ENCODE peak calls at places on chromosomes 16 and 17, in nine cellular contexts. One of them, this sample, is unnamed. For H3K4me1, the result is how much of the 10 kb centered on the place peaks cover.

GRCh38 chr17:43701318-43701743 is 39.6 kb upstream of the MEOX1 start:
- DNase-seq in BE2C: no peak
- DNase-seq in neural progenitor cell: no peak
- DNase-seq in left ventricle myocardium inferior: no peak
- DNase-seq in astrocyte: peak
- DNase-seq in PC-3: peak
- DNase-seq in fibroblast of lung: peak
- DNase-seq in IMR-90: peak
- DNase-seq in tibial nerve: no peak
- DNase-seq in this sample: no peak

GRCh38 chr17:64741038-64741641 is 79.0 kb upstream of the SMURF2 start:
- DNase-seq in fibroblast of lung: peak
- DNase-seq in IMR-90: peak
- DNase-seq in left ventricle myocardium inferior: no peak
- DNase-seq in astrocyte: peak
- DNase-seq in tibial nerve: no peak
- DNase-seq in BE2C: no peak
- DNase-seq in neural progenitor cell: no peak
- DNase-seq in PC-3: no peak
- DNase-seq in this sample: no peak

GRCh38 chr17:77281904-77282367 is 141.2 kb downstream of the SEC14L1 start:
- DNase-seq in BE2C: no peak
- DNase-seq in PC-3: peak
- DNase-seq in left ventricle myocardium inferior: no peak
- DNase-seq in fibroblast of lung: peak
- DNase-seq in astrocyte: no peak
- DNase-seq in IMR-90: no peak
- DNase-seq in tibial nerve: no peak
- DNase-seq in neural progenitor cell: peak
- DNase-seq in this sample: no peak

GRCh38 chr16:57643166-57643813 is 14.9 kb downstream of the ADGRG1 start:
- DNase-seq in tibial nerve: no peak
- DNase-seq in PC-3: peak
- DNase-seq in neural progenitor cell: no peak
- DNase-seq in left ventricle myocardium inferior: no peak
- DNase-seq in IMR-90: peak
- DNase-seq in astrocyte: peak
- DNase-seq in fibroblast of lung: peak
- DNase-seq in BE2C: no peak
- DNase-seq in this sample: no peak

GRCh38 chr16:69724981-69725479 is 1.3 kb downstream of the NQO1 start:
- DNase-seq in BE2C: no peak
- DNase-seq in neural progenitor cell: no peak
- DNase-seq in astrocyte: no peak
- DNase-seq in IMR-90: no peak
- DNase-seq in PC-3: no peak
- DNase-seq in tibial nerve: no peak
- DNase-seq in fibroblast of lung: no peak
- DNase-seq in left ventricle myocardium inferior: no peak
- DNase-seq in this sample: no peak

GRCh38 chr17:53499277-53499676 is 323.4 kb upstream of the KIF2B start:
- DNase-seq in BE2C: peak
- DNase-seq in left ventricle myocardium inferior: no peak
- DNase-seq in fibroblast of lung: no peak
- DNase-seq in astrocyte: no peak
- DNase-seq in IMR-90: no peak
- DNase-seq in PC-3: no peak
- DNase-seq in tibial nerve: no peak
- DNase-seq in neural progenitor cell: no peak
- DNase-seq in this sample: no peak

GRCh38 chr17:82734987-82735866 is at the start of gene FN3K:
- DNase-seq in neural progenitor cell: peak
- DNase-seq in tibial nerve: peak
- DNase-seq in BE2C: peak
- DNase-seq in fibroblast of lung: peak
- DNase-seq in PC-3: peak
- DNase-seq in IMR-90: peak
- DNase-seq in left ventricle myocardium inferior: peak
- DNase-seq in astrocyte: peak
- DNase-seq in this sample: peak

GRCh38 chr17:48283390-48283789 is 146.6 kb downstream of the SKAP1 start:
- DNase-seq in tibial nerve: no peak
- DNase-seq in neural progenitor cell: no peak
- DNase-seq in left ventricle myocardium inferior: no peak
- DNase-seq in astrocyte: no peak
- DNase-seq in BE2C: no peak
- DNase-seq in fibroblast of lung: no peak
- DNase-seq in IMR-90: no peak
- DNase-seq in PC-3: no peak
- DNase-seq in this sample: no peak

GRCh38 chr17:2704031-2704889 is 7.3 kb downstream of the CLUH start:
- DNase-seq in tibial nerve: no peak
- DNase-seq in astrocyte: no peak
- DNase-seq in fibroblast of lung: no peak
- DNase-seq in left ventricle myocardium inferior: no peak
- DNase-seq in PC-3: no peak
- DNase-seq in neural progenitor cell: no peak
- DNase-seq in IMR-90: no peak
- DNase-seq in BE2C: no peak
- DNase-seq in this sample: no peak

GRCh38 chr16:51759329-51759728 is 608.3 kb upstream of the SALL1 start:
- DNase-seq in tibial nerve: no peak
- DNase-seq in left ventricle myocardium inferior: no peak
- DNase-seq in IMR-90: no peak
- DNase-seq in fibroblast of lung: no peak
- DNase-seq in PC-3: no peak
- DNase-seq in neural progenitor cell: no peak
- DNase-seq in astrocyte: no peak
- DNase-seq in BE2C: peak
- DNase-seq in this sample: no peak

GRCh38 chr17:62761884-62762283 is 46.2 kb downstream of the MARCHF10 start:
- DNase-seq in PC-3: peak
- DNase-seq in neural progenitor cell: peak
- DNase-seq in astrocyte: no peak
- DNase-seq in tibial nerve: no peak
- DNase-seq in fibroblast of lung: no peak
- DNase-seq in IMR-90: no peak
- DNase-seq in left ventricle myocardium inferior: no peak
- DNase-seq in BE2C: no peak
- DNase-seq in this sample: no peak

GRCh38 chr16:73043828-73044493 is 4.0 kb downstream of the ZFHX3 start:
- DNase-seq in BE2C: no peak
- DNase-seq in astrocyte: peak
- DNase-seq in left ventricle myocardium inferior: no peak
- DNase-seq in PC-3: no peak
- DNase-seq in neural progenitor cell: no peak
- DNase-seq in IMR-90: peak
- DNase-seq in fibroblast of lung: no peak
- DNase-seq in tibial nerve: no peak
- DNase-seq in this sample: no peak

GRCh38 chr17:81961087-81961514 is at the start of gene NOTUM:
- DNase-seq in BE2C: peak
- DNase-seq in neural progenitor cell: peak
- DNase-seq in IMR-90: peak
- DNase-seq in tibial nerve: no peak
- DNase-seq in astrocyte: no peak
- DNase-seq in fibroblast of lung: peak
- DNase-seq in PC-3: peak
- DNase-seq in left ventricle myocardium inferior: no peak
- DNase-seq in this sample: no peak

GRCh38 chr16:1546430-1546829 is 13.0 kb downstream of the TMEM204 start:
- DNase-seq in tibial nerve: no peak
- DNase-seq in PC-3: no peak
- DNase-seq in neural progenitor cell: no peak
- DNase-seq in IMR-90: no peak
- DNase-seq in left ventricle myocardium inferior: no peak
- DNase-seq in fibroblast of lung: no peak
- DNase-seq in BE2C: peak
- DNase-seq in astrocyte: no peak
- DNase-seq in this sample: no peak

GRCh38 chr16:1548234-1548633 is 14.8 kb downstream of the TMEM204 start:
- DNase-seq in PC-3: peak
- DNase-seq in tibial nerve: no peak
- DNase-seq in left ventricle myocardium inferior: no peak
- DNase-seq in neural progenitor cell: no peak
- DNase-seq in astrocyte: peak
- DNase-seq in BE2C: no peak
- DNase-seq in IMR-90: no peak
- DNase-seq in fibroblast of lung: no peak
- DNase-seq in this sample: no peak

GRCh38 chr16:1550061-1550460 is 16.6 kb downstream of the TMEM204 start:
- DNase-seq in IMR-90: no peak
- DNase-seq in tibial nerve: no peak
- DNase-seq in BE2C: no peak
- DNase-seq in PC-3: no peak
- DNase-seq in astrocyte: no peak
- DNase-seq in fibroblast of lung: no peak
- DNase-seq in left ventricle myocardium inferior: no peak
- DNase-seq in neural progenitor cell: no peak
- DNase-seq in this sample: no peak

GRCh38 chr16:1550696-1551095 is 17.2 kb downstream of the TMEM204 start:
- DNase-seq in IMR-90: no peak
- DNase-seq in BE2C: no peak
- DNase-seq in PC-3: no peak
- DNase-seq in astrocyte: no peak
- DNase-seq in fibroblast of lung: no peak
- DNase-seq in left ventricle myocardium inferior: no peak
- DNase-seq in neural progenitor cell: no peak
- DNase-seq in tibial nerve: no peak
- DNase-seq in this sample: no peak

DNA sequence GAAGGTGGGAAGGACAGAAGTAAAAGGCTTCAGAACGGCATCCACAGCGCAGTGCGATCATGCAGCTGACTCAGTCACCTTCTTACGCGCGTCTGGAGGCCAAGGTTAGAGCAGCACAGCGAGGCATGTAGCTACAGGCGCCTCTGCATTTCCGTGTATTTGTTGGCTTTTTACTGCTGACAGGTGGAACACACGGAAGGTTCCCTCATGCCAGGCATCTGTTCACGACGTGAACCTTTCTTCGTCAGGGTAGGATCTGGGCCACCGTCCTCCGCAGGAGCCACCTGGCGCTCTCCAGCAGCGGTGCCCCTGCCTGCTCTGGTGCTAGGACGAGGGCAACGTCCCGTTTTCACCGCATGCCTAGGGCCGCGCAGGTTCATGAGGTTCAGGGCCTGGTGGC is 15.3 kb downstream of the TMEM204 start:
- DNase-seq in fibroblast of lung: no peak
- DNase-seq in neural progenitor cell: no peak
- DNase-seq in BE2C: no peak
- DNase-seq in left ventricle myocardium inferior: no peak
- DNase-seq in IMR-90: no peak
- DNase-seq in tibial nerve: no peak
- DNase-seq in astrocyte: no peak
- DNase-seq in PC-3: no peak
- DNase-seq in this sample: no peak
- H3K4me1 ChIP-seq in fibroblast of lung: under half
- H3K4me1 ChIP-seq in neural progenitor cell: under half
- H3K4me1 ChIP-seq in BE2C: under half
- H3K4me1 ChIP-seq in left ventricle myocardium inferior: half or more
- H3K4me1 ChIP-seq in IMR-90: under half
- H3K4me1 ChIP-seq in tibial nerve: under half
- H3K4me1 ChIP-seq in astrocyte: under half
- H3K4me1 ChIP-seq in PC-3: under half
- H3K4me1 ChIP-seq in this sample: half or more

GRCh38 chr16:49755291-49755611 is 100.7 kb downstream of the ZNF423 start:
- DNase-seq in BE2C: no peak
- DNase-seq in left ventricle myocardium inferior: no peak
- DNase-seq in neural progenitor cell: peak
- DNase-seq in astrocyte: peak
- DNase-seq in PC-3: peak
- DNase-seq in tibial nerve: no peak
- DNase-seq in fibroblast of lung: peak
- DNase-seq in IMR-90: peak
- DNase-seq in this sample: no peak
- H3K4me3 ChIP-seq in BE2C: peak
- H3K4me3 ChIP-seq in left ventricle myocardium inferior: peak
- H3K4me3 ChIP-seq in neural progenitor cell: peak
- H3K4me3 ChIP-seq in astrocyte: peak
- H3K4me3 ChIP-seq in PC-3: no peak
- H3K4me3 ChIP-seq in tibial nerve: no peak
- H3K4me3 ChIP-seq in fibroblast of lung: no peak
- H3K4me3 ChIP-seq in IMR-90: no peak
- H3K4me3 ChIP-seq in this sample: peak

DNA sequence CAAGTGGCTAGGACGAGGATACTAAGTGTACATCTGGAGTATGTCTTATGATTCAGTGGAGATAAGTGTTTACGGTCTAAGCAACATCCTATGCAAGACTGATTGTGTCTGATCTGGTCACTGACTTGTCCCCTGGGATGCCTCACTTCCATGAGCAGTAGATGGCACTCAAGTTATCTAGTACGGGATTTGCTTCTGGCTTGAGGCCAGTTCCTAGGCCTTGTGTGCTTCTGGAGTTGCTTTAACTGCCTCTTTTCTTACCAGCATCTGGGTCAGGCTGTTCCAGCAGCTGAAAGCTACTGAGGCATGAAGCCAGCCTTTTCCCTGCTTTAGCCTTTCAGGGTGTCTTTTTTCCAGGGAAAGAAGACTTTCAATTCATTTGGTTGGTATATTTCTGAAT is 23.0 kb downstream of the SUPT6H start:
- DNase-seq in fibroblast of lung: peak
- DNase-seq in IMR-90: peak
- DNase-seq in astrocyte: no peak
- DNase-seq in BE2C: peak
- DNase-seq in tibial nerve: no peak
- DNase-seq in PC-3: peak
- DNase-seq in neural progenitor cell: no peak
- DNase-seq in left ventricle myocardium inferior: no peak
- DNase-seq in this sample: no peak
- TF ChIP-seq CTCF in fibroblast of lung: no peak
- TF ChIP-seq CTCF in IMR-90: no peak
- TF ChIP-seq CTCF in astrocyte: no peak
- TF ChIP-seq CTCF in BE2C: peak
- TF ChIP-seq CTCF in tibial nerve: no peak
- TF ChIP-seq CTCF in PC-3: peak
- TF ChIP-seq CTCF in neural progenitor cell: peak
- TF ChIP-seq CTCF in left ventricle myocardium inferior: no peak
- TF ChIP-seq CTCF in this sample: peak

DNA sequence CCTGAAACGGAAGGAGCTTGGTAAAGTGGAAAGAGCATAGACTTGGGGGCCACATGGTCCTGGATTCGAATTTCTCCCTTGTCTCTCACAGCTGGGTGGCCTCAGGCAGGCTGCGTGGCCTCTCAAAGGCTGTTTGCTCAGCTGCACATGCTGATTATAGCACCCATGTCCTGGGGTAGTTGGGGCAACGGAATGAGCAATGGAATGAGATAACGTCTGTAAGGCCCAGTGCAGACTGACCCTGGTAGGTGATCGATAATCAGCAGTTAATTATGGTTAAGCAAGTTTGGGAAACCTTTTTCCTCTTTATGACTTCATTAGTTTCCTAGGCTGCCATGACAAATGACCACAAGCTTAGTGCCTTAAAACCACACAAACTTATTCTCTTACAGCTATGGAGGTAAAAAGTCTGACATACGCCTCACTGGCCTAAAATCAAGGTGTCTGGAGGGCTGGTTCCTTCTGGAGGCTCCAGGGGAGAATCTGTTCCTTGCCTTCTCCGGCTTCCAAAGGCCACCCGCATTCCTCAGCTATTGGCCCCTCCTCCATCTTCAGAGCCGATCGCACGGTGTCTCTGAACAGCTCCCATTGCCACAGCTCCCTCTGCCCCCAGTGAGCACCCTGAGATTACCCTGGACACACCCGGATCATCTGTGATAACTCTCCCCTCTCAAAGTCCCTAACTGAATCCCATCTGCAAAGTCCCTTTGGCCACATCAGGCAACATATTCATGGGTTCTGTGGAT is 294.9 kb upstream of the FOXF1 start:
- DNase-seq in neural progenitor cell: no peak
- DNase-seq in astrocyte: peak
- DNase-seq in PC-3: no peak
- DNase-seq in BE2C: no peak
- DNase-seq in tibial nerve: no peak
- DNase-seq in fibroblast of lung: no peak
- DNase-seq in left ventricle myocardium inferior: no peak
- DNase-seq in IMR-90: peak
- DNase-seq in this sample: no peak
- H3K4me1 ChIP-seq in neural progenitor cell: under half
- H3K4me1 ChIP-seq in astrocyte: under half
- H3K4me1 ChIP-seq in PC-3: under half
- H3K4me1 ChIP-seq in BE2C: under half
- H3K4me1 ChIP-seq in tibial nerve: under half
- H3K4me1 ChIP-seq in fibroblast of lung: under half
- H3K4me1 ChIP-seq in left ventricle myocardium inferior: under half
- H3K4me1 ChIP-seq in IMR-90: under half
- H3K4me1 ChIP-seq in this sample: under half

This sample was measured in right atrium auricular region.